ENCODE peak calls at places on chromosomes 12 and 14, in five cellular contexts. U, E, Y, F and K are unnamed samples.

GRCh38 chr12:77746108-77746507 is 84.6 kb upstream of the NAV3 start:
- DNase-seq in U (no peak), Y (no peak), F (no peak), E (no peak), K (peak; percentile 96)

GRCh38 chr14:63431466-63431865 is 111.7 kb downstream of the PPP2R5E start:
- DNase-seq in F (no peak), E (no peak), Y (no peak), U (no peak), K (no peak)

GRCh38 chr14:58428011-58428807 is 690 bp downstream of the KIAA0586 start:
- DNase-seq in Y (peak; percentile 53), F (peak; percentile 35), E (peak; percentile 38), U (peak; percentile 51), K (peak; percentile 9)

GRCh38 chr12:132837693-132838463 is 9.2 kb upstream of the GOLGA3 start:
- DNase-seq in E (no peak), F (peak; percentile 32), Y (no peak), U (no peak), K (no peak)

GRCh38 chr12:1808036-1808797 is 12.1 kb upstream of the LRTM2 start:
- DNase-seq in U (no peak), E (no peak), Y (no peak), F (no peak), K (no peak)

GRCh38 chr14:103737432-103738045 is 21.9 kb downstream of the ZFYVE21 start:
- DNase-seq in U (no peak), E (no peak), F (no peak), Y (no peak), K (no peak)

GRCh38 chr14:93199031-93199430 is 7.8 kb downstream of the GON7 start:
- DNase-seq in Y (no peak), E (no peak), U (no peak), F (no peak), K (no peak)

GRCh38 chr14:90111895-90112534 is 50.2 kb downstream of the KCNK13 start:
- DNase-seq in Y (no peak), U (no peak), F (no peak), E (peak; percentile 64), K (no peak)

GRCh38 chr12:48991247-48992050 is 7.7 kb downstream of the DDN start:
- DNase-seq in U (no peak), Y (no peak), F (no peak), E (no peak), K (peak; percentile 3)

GRCh38 chr14:75537071-75537470 is 14.8 kb downstream of the BATF start:
- DNase-seq in E (no peak), U (no peak), Y (no peak), F (no peak), K (no peak)

GRCh38 chr14:50608302-50608851 is 48.4 kb downstream of the ATL1 start:
- DNase-seq in Y (no peak), U (no peak), E (no peak), F (no peak), K (no peak)

GRCh38 chr12:1827806-1828805 is 7.7 kb downstream of the LRTM2 start:
- DNase-seq in U (no peak), F (no peak), E (no peak), Y (no peak), K (no peak)

GRCh38 chr12:68831751-68832503 is 23.9 kb downstream of the MDM2 start:
- DNase-seq in Y (no peak), U (no peak), E (no peak), F (no peak), K (no peak)

GRCh38 chr14:75205586-75205985 is 29.2 kb upstream of the TMED10 start:
- DNase-seq in F (no peak), Y (no peak), U (no peak), E (peak; percentile 72), K (no peak)

GRCh38 chr12:110068654-110069053 is 20.3 kb upstream of the C12orf76 start:
- DNase-seq in U (no peak), F (no peak), Y (no peak), E (no peak), K (no peak)

GRCh38 chr12:114265036-114265435 is 140.9 kb downstream of the TBX5 start:
- DNase-seq in U (no peak), E (no peak), Y (no peak), F (no peak), K (no peak)

GRCh38 chr12:3363608-3364007 is 127.4 kb upstream of the PRMT8 start:
- DNase-seq in F (no peak), E (no peak), Y (no peak), U (no peak), K (no peak)

GRCh38 chr12:116053479-116054195 is 223.9 kb downstream of the MED13L start:
- DNase-seq in E (peak; percentile 53), Y (no peak), U (no peak), F (no peak), K (no peak)

GRCh38 chr14:91350813-91351507 is 66.7 kb downstream of the CCDC88C start:
- DNase-seq in Y (no peak), E (no peak), U (no peak), F (no peak), K (peak; percentile 88)

GRCh38 chr12:122641976-122642375 is 61.2 kb downstream of the HCAR2 start:
- DNase-seq in Y (no peak), U (no peak), E (no peak), F (no peak), K (no peak)

GRCh38 chr12:29149691-29150382 is 759 bp downstream of the FAR2 start:
- DNase-seq in Y (peak; percentile 47), E (peak; percentile 54), F (no peak), U (peak; percentile 14), K (no peak)

GRCh38 chr14:93239869-93240677 is 33.0 kb downstream of the UBR7 start:
- DNase-seq in F (no peak), E (peak; percentile 76), Y (no peak), U (no peak), K (no peak)

GRCh38 chr14:92108345-92109254 is 2.2 kb upstream of the ATXN3 start:
- DNase-seq in E (no peak), U (peak; percentile 37), F (no peak), Y (peak; percentile 84), K (no peak)

GRCh38 chr12:30967026-30967425 is 40.5 kb downstream of the TSPAN11 start:
- DNase-seq in F (no peak), Y (no peak), U (no peak), E (no peak), K (no peak)

GRCh38 chr12:88334271-88334670 is 192.2 kb downstream of the TMTC3 start:
- DNase-seq in F (no peak), Y (peak; percentile 43), U (peak; percentile 60), E (peak; percentile 36), K (peak; percentile 94)

GRCh38 chr14:96584199-96584906 is 82.2 kb downstream of the PAPOLA start:
- DNase-seq in E (no peak), U (peak; percentile 93), Y (peak; percentile 90), F (peak; percentile 88), K (peak; percentile 37)

GRCh38 chr14:68401320-68401719 is 391.5 kb downstream of the ZFP36L1 start:
- DNase-seq in F (no peak), E (peak; percentile 53), U (no peak), Y (no peak), K (no peak)
- H3F3A ChIP-seq in F (peaks cover 5% of the 10 kb centered on the region), E (peaks cover 7% of the 10 kb centered on the region), U (no peaks in the 10 kb centered on the region), Y (no peaks in the 10 kb centered on the region), K (no peaks in the 10 kb centered on the region)

GRCh38 chr12:52400906-52401305 is 5.2 kb downstream of the KRT82 start:
- DNase-seq in Y (no peak), E (no peak), U (no peak), F (no peak), K (no peak)
- H3K27ac ChIP-seq in Y (no peak overlapping the region), E (no peak overlapping the region), U (no peak overlapping the region), F (no peak overlapping the region), K (no peak overlapping the region)

GRCh38 chr12:41189395-41190251 is 1.5 kb downstream of the PDZRN4 start:
- DNase-seq in F (peak; percentile 35), E (no peak), U (peak; percentile 53), Y (peak; percentile 45), K (no peak)

GRCh38 chr12:41193321-41193720 is 5.2 kb downstream of the PDZRN4 start:
- DNase-seq in E (no peak), U (no peak), F (no peak), Y (no peak), K (no peak)

GRCh38 chr12:41188058-41188840 is at the start of gene PDZRN4:
- DNase-seq in U (peak; percentile 76), F (peak; percentile 82), E (no peak), Y (peak; percentile 71), K (no peak)

GRCh38 chr12:41188841-41189394 is 798 bp downstream of the PDZRN4 start:
- DNase-seq in F (no peak), Y (peak; percentile 37), U (no peak), E (no peak), K (no peak)

GRCh38 chr12:41190360-41190759 is 2.2 kb downstream of the PDZRN4 start:
- DNase-seq in E (no peak), U (peak; percentile 55), F (peak; percentile 57), Y (peak; percentile 49), K (no peak)
- TF ChIP-seq CTCF in E (peak; percentile 8), U (peak; percentile 68), F (peak; percentile 43), Y (peak; percentile 71), K (peak; percentile 12)

GRCh38 chr12:96421014-96421413 is 20.8 kb upstream of the CDK17 start:
- DNase-seq in U (no peak), E (no peak), Y (no peak), F (no peak), K (peak; percentile 53)
- H3F3A ChIP-seq in U (no peaks in the 10 kb centered on the region), E (peaks cover 21% of the 10 kb centered on the region), Y (no peaks in the 10 kb centered on the region), F (peaks cover 28% of the 10 kb centered on the region), K (peaks cover 21% of the 10 kb centered on the region)

GRCh38 chr12:67721216-67721615 is 72.7 kb downstream of the DYRK2 start:
- DNase-seq in Y (no peak), E (no peak), U (no peak), F (no peak), K (no peak)
- H3K27ac ChIP-seq in Y (no peak overlapping the region), E (no peak overlapping the region), U (no peak overlapping the region), F (peak overlapping the region; percentile 62), K (no peak overlapping the region)

DNA sequence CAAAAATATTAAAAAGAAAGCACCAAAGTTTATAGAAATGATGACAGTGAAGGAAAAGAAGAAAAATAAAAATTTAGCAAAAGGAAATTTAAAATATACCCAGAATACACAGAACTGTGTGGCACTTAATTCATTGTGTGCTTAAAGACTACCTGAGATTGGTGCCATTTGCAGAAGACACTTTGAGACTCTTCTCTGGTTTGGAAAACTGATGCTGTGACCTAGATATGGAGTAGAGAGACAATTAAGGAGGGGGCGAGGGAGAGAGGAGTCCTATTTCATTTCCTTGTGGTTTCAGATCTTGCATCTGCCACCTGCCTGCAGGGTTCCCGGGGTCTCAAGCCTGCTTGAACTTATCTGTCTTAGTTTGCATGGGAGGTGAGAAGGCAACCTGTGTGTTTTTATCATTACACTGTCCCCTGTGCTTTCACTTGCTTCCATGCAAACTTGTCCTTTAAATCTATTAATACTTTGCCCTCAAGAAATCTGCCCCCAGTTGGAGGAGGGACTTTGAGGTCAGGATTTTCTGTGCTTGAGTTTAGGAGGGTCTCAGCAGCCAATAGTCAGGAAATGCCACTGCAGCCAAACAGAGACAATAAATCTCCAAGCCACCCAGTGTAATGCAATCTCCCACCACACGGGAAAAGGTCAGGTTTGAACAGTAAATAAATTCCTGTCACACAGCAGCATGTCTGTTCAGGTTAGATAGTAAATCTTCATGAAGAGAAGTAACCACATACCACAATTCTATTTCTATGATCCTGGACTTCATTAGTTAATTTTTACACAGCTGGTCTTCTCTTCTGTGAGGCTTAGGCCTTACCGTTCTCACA is 119.4 kb downstream of the CAND1 start:
- DNase-seq in Y (peak; percentile 69), F (peak; percentile 16), U (peak; percentile 31), E (no peak), K (no peak)
- TF ChIP-seq CTCF in Y (no peak), F (peak; percentile 20), U (peak; percentile 42), E (peak; percentile 42), K (no peak)